ENCODE peak calls at places on chromosomes 12 and 14, in eight cellular contexts. U is SK-N-SH, S is PC-3, X is OCI-LY7, Q is neural progenitor cell, H is HCT116, T is hepatocyte, W is MM.1S. B is an unnamed sample.

GRCh38 chr14:43647302-43647701 is 859.8 kb downstream of the FSCB start:
- DNase-seq in U (no peak), S (peak; percentile 19), X (no peak), Q (peak; percentile 52), H (no peak), T (peak; percentile 14), W (no peak), B (no peak)

GRCh38 chr12:104006929-104007328 is 41.3 kb downstream of the TDG start:
- DNase-seq in U (no peak), S (peak; percentile 84), X (no peak), Q (no peak), H (no peak), T (no peak), W (no peak), B (peak; percentile 81)

GRCh38 chr12:40446385-40446784 is 221.6 kb downstream of the LRRK2 start:
- DNase-seq in U (peak; percentile 24), S (peak; percentile 42), X (peak; percentile 47), Q (peak; percentile 37), H (peak; percentile 3), T (peak; percentile 31), W (peak; percentile 55), B (peak; percentile 15)

GRCh38 chr14:24251880-24252288 is 9.5 kb upstream of the TINF2 start:
- DNase-seq in U (no peak), S (peak; percentile 15), X (no peak), Q (no peak), H (no peak), T (no peak), W (no peak), B (peak; percentile 58)

GRCh38 chr14:22497671-22498093 is 91.3 kb downstream of the DAD1 start:
- DNase-seq in U (no peak), S (no peak), X (no peak), Q (no peak), H (no peak), T (no peak), W (no peak), B (no peak)

GRCh38 chr14:93481758-93482157 is 51.0 kb downstream of the UNC79 start:
- DNase-seq in U (no peak), S (no peak), X (no peak), Q (no peak), H (no peak), T (no peak), W (no peak), B (no peak)

GRCh38 chr14:91945776-91946305 is 1.7 kb downstream of the FBLN5 start:
- DNase-seq in U (no peak), S (no peak), X (no peak), Q (no peak), H (no peak), T (no peak), W (no peak), B (peak; percentile 35)

GRCh38 chr12:116358850-116359761 is 81.6 kb upstream of the MED13L start:
- DNase-seq in U (peak; percentile 84), S (peak; percentile 44), X (peak; percentile 77), Q (peak; percentile 91), H (peak; percentile 82), T (peak; percentile 95), W (peak; percentile 92), B (peak; percentile 92)

GRCh38 chr12:52557481-52557880 is 4.5 kb upstream of the KRT71 start:
- DNase-seq in U (no peak), S (no peak), X (no peak), Q (no peak), H (no peak), T (no peak), W (no peak), B (no peak)

GRCh38 chr14:90266441-90267154 is 10.2 kb downstream of the PSMC1 start:
- DNase-seq in U (no peak), S (no peak), X (no peak), Q (no peak), H (no peak), T (no peak), W (no peak), B (no peak)
- H3K4me2 ChIP-seq in U (no peak overlapping the region), S (no peak overlapping the region), X (no peak overlapping the region), Q (no peak overlapping the region), H (no peak overlapping the region), T (no peak overlapping the region), W (no peak overlapping the region), B (no peak overlapping the region)

DNA sequence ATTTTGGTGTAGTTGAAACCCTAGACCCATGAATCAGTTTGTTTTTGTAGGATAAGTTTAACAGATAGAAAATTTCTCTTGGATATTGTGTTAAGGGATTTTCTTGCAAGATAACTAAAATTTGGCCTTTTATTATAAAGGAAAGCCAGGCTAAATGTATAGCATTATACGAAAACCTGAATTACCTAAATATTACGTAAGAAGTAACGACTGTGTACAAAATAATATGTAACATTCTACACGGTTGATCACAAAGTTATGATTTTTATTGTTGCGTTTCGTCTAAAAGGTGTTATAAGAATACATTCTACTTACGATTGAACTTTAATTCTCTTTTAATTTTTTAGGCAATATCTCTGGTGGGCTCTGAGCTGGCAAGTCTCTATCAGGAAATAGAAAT is 63.9 kb downstream of the KNTC1 start:
- DNase-seq in U (no peak), S (no peak), X (no peak), Q (no peak), H (no peak), T (no peak), W (no peak), B (no peak)
- H3K9me3 ChIP-seq in U (no peaks in the 10 kb centered on the region), S (no peaks in the 10 kb centered on the region), X (no peaks in the 10 kb centered on the region), Q (no peaks in the 10 kb centered on the region), H (no peaks in the 10 kb centered on the region), T (no peaks in the 10 kb centered on the region), W (no peaks in the 10 kb centered on the region), B (no peaks in the 10 kb centered on the region)

DNA sequence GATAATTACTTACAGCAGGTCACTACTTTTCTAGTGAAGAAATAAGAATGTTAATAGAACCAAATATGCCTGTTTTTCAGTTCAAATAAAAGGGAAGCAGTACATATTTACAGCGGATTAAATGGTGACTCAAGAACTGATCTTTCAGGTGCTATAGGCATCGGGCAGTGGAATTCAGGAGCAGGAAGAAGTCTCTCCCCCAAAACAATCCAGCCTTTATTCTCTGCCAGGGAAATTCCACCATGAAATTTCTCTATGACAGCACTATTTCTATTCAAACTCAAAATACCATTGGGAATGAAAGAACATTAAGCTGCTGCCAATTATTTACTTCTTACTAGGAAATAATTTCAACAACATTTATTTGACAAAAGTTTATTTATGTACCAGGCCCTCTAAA is 60.2 kb upstream of the KRR1 start:
- DNase-seq in U (no peak), S (no peak), X (no peak), Q (no peak), H (no peak), T (no peak), W (no peak), B (no peak)
- TF ChIP-seq EZH2phosphoT487 in U (no peak), S (no peak), X (no peak), Q (no peak), H (no peak), T (no peak), W (no peak), B (no peak)

DNA sequence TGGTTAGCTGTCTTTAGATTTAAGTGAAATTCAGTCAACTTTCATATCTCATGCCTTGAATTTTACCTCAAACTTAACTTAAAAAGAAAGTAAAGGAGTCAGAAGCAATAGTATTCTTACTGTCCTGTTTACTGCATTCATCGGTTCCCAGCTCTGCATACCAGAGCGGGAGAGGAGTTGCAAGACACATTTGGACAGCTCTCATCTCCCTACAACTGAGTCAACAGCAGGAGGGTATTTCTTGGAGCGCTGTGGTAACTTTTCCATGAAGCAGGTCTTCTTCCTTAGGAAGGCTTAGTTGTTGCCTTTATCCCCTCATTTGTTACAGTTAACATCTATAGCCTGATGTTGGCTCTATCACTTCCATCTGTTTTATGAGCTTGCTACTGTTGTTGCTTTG is 65.1 kb downstream of the TRMT5 start:
- DNase-seq in U (no peak), S (no peak), X (no peak), Q (no peak), H (no peak), T (no peak), W (no peak), B (no peak)
- H3K4me2 ChIP-seq in U (no peak overlapping the region), S (no peak overlapping the region), X (no peak overlapping the region), Q (no peak overlapping the region), H (no peak overlapping the region), T (no peak overlapping the region), W (no peak overlapping the region), B (no peak overlapping the region)

GRCh38 chr14:97524579-97525319 is 727.6 kb downstream of the VRK1 start:
- DNase-seq in U (no peak), S (no peak), X (no peak), Q (no peak), H (no peak), T (no peak), W (no peak), B (no peak)
- H3K9me3 ChIP-seq in U (no peaks in the 10 kb centered on the region), S (no peaks in the 10 kb centered on the region), X (no peaks in the 10 kb centered on the region), Q (no peaks in the 10 kb centered on the region), H (no peaks in the 10 kb centered on the region), T (no peaks in the 10 kb centered on the region), W (no peaks in the 10 kb centered on the region), B (no peaks in the 10 kb centered on the region)

GRCh38 chr12:13238204-13238603 is 41.7 kb downstream of the EMP1 start:
- DNase-seq in U (no peak), S (no peak), X (no peak), Q (no peak), H (no peak), T (no peak), W (no peak), B (no peak)

GRCh38 chr12:13228579-13228978 is 32.1 kb downstream of the EMP1 start:
- DNase-seq in U (no peak), S (no peak), X (no peak), Q (no peak), H (no peak), T (no peak), W (no peak), B (no peak)

GRCh38 chr12:13229504-13229903 is 33.0 kb downstream of the EMP1 start:
- DNase-seq in U (no peak), S (peak; percentile 23), X (no peak), Q (peak; percentile 11), H (no peak), T (no peak), W (no peak), B (no peak)

GRCh38 chr12:13230500-13230899 is 34.0 kb downstream of the EMP1 start:
- DNase-seq in U (no peak), S (no peak), X (no peak), Q (no peak), H (no peak), T (no peak), W (no peak), B (peak; percentile 18)

GRCh38 chr12:13234045-13234641 is 37.6 kb downstream of the EMP1 start:
- DNase-seq in U (peak; percentile 46), S (peak; percentile 82), X (peak; percentile 31), Q (peak; percentile 66), H (peak; percentile 61), T (peak; percentile 70), W (peak; percentile 48), B (peak; percentile 77)
- TF ChIP-seq EZH2phosphoT487 in U (no peak), S (no peak), X (no peak), Q (no peak), H (no peak), T (no peak), W (no peak), B (no peak)

DNA sequence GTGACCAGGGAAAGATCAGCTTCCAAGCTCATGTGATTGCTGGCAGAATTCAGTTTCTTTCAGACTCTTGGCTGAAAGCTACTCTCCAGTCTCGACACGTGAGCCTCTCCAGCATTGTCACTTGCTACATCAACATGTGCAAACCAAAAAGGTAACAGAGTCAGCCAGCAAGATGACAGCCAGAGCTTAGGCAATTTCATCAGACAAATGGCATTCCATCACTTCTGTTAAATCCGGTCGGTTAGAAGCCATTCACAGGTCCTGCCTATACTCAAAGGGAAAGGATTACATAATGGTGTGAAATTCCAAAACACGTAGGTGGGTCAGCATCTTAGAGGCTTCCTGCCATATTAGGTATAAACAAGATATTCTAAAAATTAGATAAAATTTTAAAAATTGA is 700.9 kb downstream of the AACS start:
- DNase-seq in U (no peak), S (no peak), X (no peak), Q (no peak), H (no peak), T (no peak), W (no peak), B (no peak)
- H3K4me2 ChIP-seq in U (no peak overlapping the region), S (no peak overlapping the region), X (no peak overlapping the region), Q (no peak overlapping the region), H (no peak overlapping the region), T (no peak overlapping the region), W (no peak overlapping the region), B (no peak overlapping the region)